ENCODE peak calls at places on chromosome 17, in seven cellular contexts. E is foreskin fibroblast; X is CD4-positive, alpha-beta T cell; A is lower leg skin; Y is neural crest cell; O is endothelial cell; P is K562. N is an unnamed sample.

GRCh38 chr17:6639651-6640535 is 618 bp downstream of the KIAA0753 start:
- DNase-seq in A (no peak), Y (peak; percentile 49), P (peak; percentile 8), E (peak; percentile 70), X (no peak), O (peak; percentile 46), N (no peak)

GRCh38 chr17:17358866-17359265 is 55.7 kb downstream of the NT5M start:
- DNase-seq in Y (no peak), P (no peak), O (no peak), X (no peak), A (no peak), E (no peak), N (no peak)

GRCh38 chr17:78806451-78806850 is 24.4 kb upstream of the CYTH1 start:
- DNase-seq in P (peak; percentile 33), E (no peak), A (no peak), Y (no peak), O (no peak), X (peak; percentile 85), N (no peak)

GRCh38 chr17:71287246-71287828 is 833.5 kb upstream of the SOX9 start:
- DNase-seq in P (no peak), E (no peak), O (no peak), X (no peak), A (no peak), Y (no peak), N (no peak)

GRCh38 chr17:83194189-83194565 is 114.8 kb downstream of the METRNL start:
- DNase-seq in X (no peak), P (no peak), O (no peak), Y (no peak), E (no peak), A (peak; percentile 14), N (no peak)

GRCh38 chr17:79005063-79005861 is 4.3 kb downstream of the CANT1 start:
- DNase-seq in Y (no peak), A (no peak), O (no peak), P (no peak), E (no peak), X (no peak), N (no peak)

GRCh38 chr17:29617125-29617480 is 5.6 kb downstream of the CORO6 start:
- DNase-seq in P (peak; percentile 60), Y (peak; percentile 80), E (peak; percentile 89), A (peak; percentile 68), O (peak; percentile 91), X (peak; percentile 89), N (no peak)

GRCh38 chr17:44065668-44066203 is 735 bp downstream of the LSM12 start:
- DNase-seq in O (no peak), A (no peak), P (no peak), E (no peak), Y (no peak), X (no peak), N (no peak)

GRCh38 chr17:75109407-75110236 is at the start of gene ARMC7:
- DNase-seq in O (peak; percentile 89), Y (peak; percentile 87), P (peak; percentile 97), A (peak; percentile 84), E (peak; percentile 95), X (peak; percentile 84), N (peak; percentile 99)

GRCh38 chr17:2178798-2179505 is 124.0 kb downstream of the HIC1 start:
- DNase-seq in O (no peak), P (no peak), X (no peak), E (no peak), A (no peak), Y (no peak), N (no peak)

GRCh38 chr17:76550712-76551615 is 11.1 kb downstream of the PRCD start:
- DNase-seq in E (peak; percentile 70), O (no peak), X (no peak), Y (no peak), A (no peak), P (no peak), N (no peak)

GRCh38 chr17:59427996-59428395 is 96.5 kb downstream of the YPEL2 start:
- DNase-seq in A (no peak), O (no peak), X (no peak), Y (no peak), E (peak; percentile 69), P (no peak), N (no peak)

GRCh38 chr17:14482715-14483114 is 181.8 kb downstream of the HS3ST3B1 start:
- DNase-seq in P (no peak), X (no peak), E (no peak), A (no peak), Y (no peak), O (no peak), N (no peak)

GRCh38 chr17:47841488-47842308 is 625 bp upstream of the SCRN2 start:
- DNase-seq in X (no peak), A (no peak), O (no peak), P (no peak), E (no peak), Y (no peak), N (no peak)

GRCh38 chr17:42118545-42118944 is 2.6 kb downstream of the KAT2A start:
- DNase-seq in A (no peak), P (peak; percentile 51), E (peak; percentile 57), O (peak; percentile 59), X (no peak), Y (no peak), N (no peak)

GRCh38 chr17:13024033-13024432 is 6.2 kb upstream of the ELAC2 start:
- DNase-seq in O (no peak), A (no peak), X (no peak), E (no peak), P (no peak), Y (no peak), N (no peak)

GRCh38 chr17:17050346-17051345 is 8.4 kb downstream of the MPRIP start:
- DNase-seq in A (no peak), E (no peak), X (no peak), O (no peak), P (no peak), Y (no peak), N (no peak)

GRCh38 chr17:65173284-65173793 is 36.2 kb downstream of the RGS9 start:
- DNase-seq in A (peak; percentile 20), X (peak; percentile 64), O (peak; percentile 41), E (peak; percentile 58), Y (no peak), P (peak; percentile 89), N (no peak)

GRCh38 chr17:81295678-81296381 is 723 bp upstream of the SLC38A10 start:
- DNase-seq in X (peak; percentile 56), E (peak; percentile 66), O (no peak), A (no peak), Y (no peak), P (no peak), N (no peak)
- TF ChIP-seq CTCF in X (peak; percentile 34), E (peak; percentile 44), O (no peak), A (no peak), Y (peak; percentile 56), P (peak; percentile 36), N (peak; percentile 41)

GRCh38 chr17:61397086-61397842 is 2.4 kb upstream of the TBX2 start:
- DNase-seq in P (no peak), E (peak; percentile 85), A (no peak), Y (no peak), X (no peak), O (no peak), N (no peak)
- TF ChIP-seq CTCF in P (no peak), E (peak; percentile 13), A (no peak), Y (no peak), X (no peak), O (no peak), N (no peak)

GRCh38 chr17:50145532-50146229 is 4.8 kb downstream of the PPP1R9B start:
- DNase-seq in P (no peak), A (no peak), E (peak; percentile 21), O (no peak), Y (no peak), X (no peak), N (no peak)

GRCh38 chr17:50147841-50148225 is 2.6 kb downstream of the PPP1R9B start:
- DNase-seq in Y (no peak), A (no peak), E (peak; percentile 43), X (no peak), P (no peak), O (no peak), N (no peak)

GRCh38 chr17:50144845-50145531 is 5.5 kb downstream of the PPP1R9B start:
- DNase-seq in E (peak; percentile 72), Y (no peak), A (no peak), X (no peak), O (no peak), P (no peak), N (no peak)

GRCh38 chr17:50146927-50147640 is 3.4 kb downstream of the PPP1R9B start:
- DNase-seq in P (no peak), Y (no peak), A (no peak), E (peak; percentile 46), X (no peak), O (no peak), N (no peak)

DNA sequence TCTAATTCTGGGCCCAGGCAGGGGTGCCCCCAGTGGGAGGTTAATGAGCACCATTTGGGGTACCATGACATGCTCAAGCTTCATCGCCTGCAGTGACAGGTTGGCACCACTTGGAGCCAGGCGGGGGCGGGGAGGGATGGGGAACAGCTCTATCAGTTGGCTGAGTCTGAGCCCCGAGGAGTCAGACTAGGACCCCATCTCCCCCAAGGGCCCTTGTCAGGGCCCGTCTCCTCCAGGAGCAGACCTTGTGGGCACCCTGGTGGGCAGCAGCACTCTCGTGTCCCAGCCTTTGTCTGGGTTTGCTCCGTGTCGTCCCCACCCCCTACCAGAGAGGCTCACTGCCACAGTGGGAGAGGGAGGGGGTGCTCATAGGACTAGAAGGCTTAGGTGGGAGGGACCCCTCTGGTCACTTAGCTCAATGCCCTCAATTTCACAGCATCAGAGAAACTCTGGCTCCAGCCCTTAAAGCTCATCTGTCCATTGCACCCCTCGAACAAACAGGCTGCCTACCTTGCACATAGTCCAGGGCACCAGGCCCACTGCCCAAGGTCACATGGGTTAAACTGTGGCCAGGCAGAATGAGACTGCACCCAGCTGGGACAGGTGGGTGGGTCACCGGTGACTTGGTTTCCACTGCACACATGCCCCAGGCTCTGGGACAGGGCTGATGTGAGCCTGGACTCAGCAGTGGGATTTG is 4.1 kb downstream of the PPP1R9B start:
- DNase-seq in O (no peak), Y (no peak), X (no peak), P (no peak), E (no peak), A (no peak), N (no peak)
- TF ChIP-seq CTCF in O (no peak), Y (no peak), X (no peak), P (no peak), E (no peak), A (no peak), N (no peak)

DNA sequence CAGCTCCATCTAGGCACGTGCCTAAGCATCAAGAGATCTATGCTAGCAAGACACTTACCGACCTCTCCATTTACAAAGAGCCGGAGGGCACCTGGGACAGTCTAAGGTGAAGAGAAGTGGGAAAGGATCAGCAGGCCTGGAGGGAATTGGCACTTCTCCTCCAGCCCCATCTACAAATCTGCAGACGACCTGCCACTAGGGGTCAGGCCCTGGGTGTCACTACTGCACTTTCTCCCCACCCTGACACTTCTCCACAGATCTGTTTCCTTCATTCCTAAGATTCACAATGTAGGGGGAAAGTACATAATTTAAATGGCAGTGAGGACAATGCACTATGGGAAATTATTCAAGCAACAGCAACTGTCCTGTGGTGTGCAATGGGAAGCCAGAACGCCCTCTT is 8.1 kb downstream of the MKS1 start:
- DNase-seq in X (no peak), Y (no peak), A (no peak), E (no peak), P (peak; percentile 41), O (no peak), N (no peak)
- TF ChIP-seq CTCF in X (no peak), Y (no peak), A (no peak), E (no peak), P (peak; percentile 58), O (no peak), N (no peak)